ENCODE peak calls at places on chromosomes 5 and 9, in five cellular contexts. T is amniotic stem cell; A is NCI-H1930; H is pulmonary artery endothelial cell; K is stimulated activated effector memory CD8-positive, alpha-beta T cell treated with anti-CD3 and anti-CD28 coated beads, Interleukin-12 subunit alpha, Interleukin-12 subunit beta, amount 100 ng/mL, for 72 hours. X is an unnamed sample.

GRCh38 chr5:87746891-87747366 is 334.2 kb upstream of the CCNH start:
- DNase-seq in K (no peak), H (no peak), A (no peak), T (no peak), X (no peak)

GRCh38 chr5:133641683-133642082 is 29.3 kb upstream of the FSTL4 start:
- DNase-seq in T (no peak), A (no peak), K (no peak), H (no peak), X (no peak)

GRCh38 chr9:81521892-81522291 is 167.5 kb downstream of the TLE1 start:
- DNase-seq in K (no peak), A (no peak), T (no peak), H (no peak), X (no peak)

GRCh38 chr9:89213481-89213880 is 34.9 kb upstream of the SHC3 start:
- DNase-seq in K (no peak), T (no peak), H (no peak), A (no peak), X (no peak)

GRCh38 chr5:115735108-115735998 is 81.1 kb downstream of the CDO1 start:
- DNase-seq in K (no peak), T (no peak), A (no peak), H (no peak), X (no peak)

GRCh38 chr5:133927616-133928180 is 40.7 kb downstream of the C5orf15 start:
- DNase-seq in A (no peak), H (no peak), K (no peak), T (no peak), X (no peak)

GRCh38 chr9:86983260-86984255 is 36.3 kb upstream of the GAS1 start:
- DNase-seq in A (no peak), K (no peak), T (peak), H (no peak), X (no peak)

GRCh38 chr5:16467363-16468219 is 2.0 kb upstream of the ZNF622 start:
- DNase-seq in A (no peak), T (peak), K (no peak), H (no peak), X (no peak)

GRCh38 chr5:3375586-3376311 is 219.9 kb upstream of the IRX1 start:
- DNase-seq in H (no peak), T (no peak), A (no peak), K (no peak), X (peak)

GRCh38 chr5:176525677-176526076 is 11.5 kb downstream of the RNF44 start:
- DNase-seq in K (no peak), T (no peak), A (no peak), H (no peak), X (no peak)

GRCh38 chr9:134205636-134206316 is 41.4 kb upstream of the RNU6ATAC start:
- DNase-seq in K (no peak), T (no peak), A (peak), H (peak), X (no peak)

GRCh38 chr5:165526357-165526756 is 2020.9 kb downstream of the MAT2B start:
- DNase-seq in H (no peak), K (no peak), A (no peak), T (no peak), X (no peak)